ENCODE peak calls at places on chromosome 17, in seven cellular contexts. M, W, J, P, T, O and Y are unnamed samples.

GRCh38 chr17:8489841-8490240 is 54.2 kb downstream of the NDEL1 start:
- DNase-seq in P (no peak), J (no peak), M (no peak), O (no peak), W (no peak), T (no peak), Y (no peak)

GRCh38 chr17:51819341-51819740 is 339.2 kb downstream of the CA10 start:
- DNase-seq in J (no peak), W (no peak), T (no peak), O (no peak), P (no peak), M (no peak), Y (no peak)

GRCh38 chr17:51486091-51486490 is 225.7 kb downstream of the UTP18 start:
- DNase-seq in M (no peak), P (no peak), T (no peak), O (no peak), J (no peak), W (no peak), Y (no peak)

GRCh38 chr17:61567045-61567802 is 23.8 kb downstream of the NACA2 start:
- DNase-seq in J (no peak), T (no peak), W (no peak), P (no peak), M (no peak), O (no peak), Y (no peak)

GRCh38 chr17:48611681-48612455 is 1.1 kb upstream of the HOXB7 start:
- DNase-seq in T (peak), P (no peak), J (no peak), W (no peak), M (no peak), O (no peak), Y (no peak)

GRCh38 chr17:49787932-49788442 is 494 bp upstream of the KAT7 start:
- DNase-seq in P (no peak), T (peak), W (no peak), O (no peak), J (no peak), M (no peak), Y (no peak)

GRCh38 chr17:11705111-11705510 is 106.8 kb downstream of the DNAH9 start:
- DNase-seq in P (no peak), M (no peak), T (peak), W (no peak), O (no peak), J (no peak), Y (no peak)

GRCh38 chr17:36550491-36551417 is 6.0 kb downstream of the GGNBP2 start:
- DNase-seq in W (no peak), M (no peak), P (no peak), T (no peak), O (no peak), J (no peak), Y (no peak)

GRCh38 chr17:65662166-65662565 is 100.7 kb upstream of the AXIN2 start:
- DNase-seq in J (no peak), T (no peak), P (no peak), M (no peak), W (no peak), O (no peak), Y (no peak)

GRCh38 chr17:50660042-50660886 is 25.6 kb downstream of the ABCC3 start:
- DNase-seq in J (no peak), O (no peak), M (no peak), W (no peak), P (no peak), T (peak), Y (no peak)

GRCh38 chr17:18921912-18922451 is 30.0 kb upstream of the SLC5A10 start:
- DNase-seq in J (no peak), P (no peak), O (no peak), W (no peak), T (peak), M (no peak), Y (peak)

GRCh38 chr17:14664511-14664910 is 363.6 kb downstream of the HS3ST3B1 start:
- DNase-seq in O (no peak), M (no peak), J (no peak), P (no peak), T (no peak), W (no peak), Y (no peak)

GRCh38 chr17:15944720-15945492 is at the start of gene ADORA2B:
- DNase-seq in J (peak), M (no peak), T (peak), P (peak), W (no peak), O (no peak), Y (peak)

DNA sequence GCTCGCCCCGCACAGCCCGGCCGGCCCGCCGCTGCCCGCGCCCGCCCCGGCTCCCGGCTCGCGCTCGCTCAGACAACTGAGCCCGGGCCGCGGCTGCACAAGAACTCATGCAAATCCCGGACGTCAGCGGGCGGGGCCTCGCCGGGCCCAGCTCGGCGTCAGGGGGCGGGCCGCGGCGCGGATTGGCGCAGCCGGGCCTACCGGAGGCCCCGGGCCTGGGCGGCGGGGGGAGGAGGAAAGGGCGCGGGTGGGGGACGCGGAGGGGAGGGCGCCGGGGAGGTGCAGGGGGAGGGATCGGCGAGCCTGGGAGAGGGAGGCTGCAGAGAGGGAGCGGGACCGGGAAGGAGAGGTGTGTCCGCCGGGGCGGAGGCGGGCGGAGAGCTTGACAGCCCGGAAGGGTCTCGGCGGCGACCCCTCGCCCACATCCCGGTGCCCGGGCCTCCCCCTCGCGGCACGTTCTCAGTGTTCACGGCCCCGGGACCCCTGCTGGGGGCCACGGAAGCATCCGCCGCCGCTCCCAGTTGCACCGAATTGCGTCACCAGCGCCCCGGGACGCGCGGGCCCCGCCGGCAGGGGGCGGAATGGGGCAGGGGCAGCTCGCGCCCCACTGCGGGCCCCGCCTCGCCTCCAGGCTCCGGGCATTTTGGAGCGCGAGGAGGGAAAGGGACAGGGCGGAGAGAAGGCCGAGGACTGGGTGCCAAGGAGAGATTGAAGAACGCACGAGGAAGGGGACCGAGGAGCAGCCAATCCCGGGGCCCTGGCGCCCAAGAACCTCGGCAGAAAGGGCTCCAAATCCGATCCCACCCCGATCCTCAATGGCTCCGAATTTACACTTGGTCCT is at the start of gene CBX4:
- DNase-seq in W (peak), M (peak), T (peak), J (peak), O (peak), P (peak), Y (peak)
- TF ChIP-seq POLR2A in W (peak), M (peak), T (peak), J (no peak), O (peak), P (peak), Y (peak)

DNA sequence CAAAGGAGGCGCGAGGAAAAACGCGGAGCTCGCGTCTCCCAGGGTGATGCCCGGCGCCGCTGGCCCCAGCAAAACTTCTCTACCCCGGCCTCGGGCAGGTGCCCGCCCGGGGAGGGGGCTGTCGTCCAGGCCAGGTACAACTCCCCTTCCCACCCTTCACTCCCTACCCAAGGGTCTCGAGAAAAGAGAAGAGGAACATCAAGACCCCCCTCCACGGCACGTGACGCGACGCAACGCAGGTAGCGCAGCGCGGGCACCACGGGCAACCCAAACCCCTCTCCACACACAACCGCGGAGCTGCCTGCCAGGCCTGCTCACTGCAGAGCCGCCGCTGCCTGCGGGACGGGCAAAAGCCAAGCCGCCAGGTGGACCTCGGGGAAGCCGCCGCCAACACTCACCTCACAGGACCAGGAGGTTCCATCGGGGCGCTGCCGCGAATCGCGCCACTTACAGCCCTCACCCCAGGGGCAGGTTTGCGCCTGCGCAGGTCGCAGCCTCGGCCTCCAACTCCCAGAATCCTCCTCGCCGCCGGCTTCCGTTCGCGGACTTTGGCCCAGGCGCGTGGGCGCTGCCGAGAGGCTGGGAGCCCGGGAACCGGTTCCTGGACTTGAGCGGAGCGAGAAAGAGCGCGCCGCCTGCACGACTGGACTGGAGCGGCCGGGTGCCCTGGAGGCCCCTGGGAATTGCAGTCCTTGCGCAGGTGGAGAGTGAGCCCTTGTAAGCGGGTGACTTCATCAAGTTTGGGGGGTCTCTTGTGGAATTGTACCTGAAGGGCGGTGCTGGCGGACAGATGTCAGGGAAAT is at the start of gene ZNF232:
- DNase-seq in W (peak), P (peak), M (peak), T (peak), O (peak), J (peak), Y (peak)
- TF ChIP-seq POLR2A in W (peak), P (peak), M (peak), T (peak), O (peak), J (no peak), Y (peak)

GRCh38 chr17:60135160-60135950 is 14.4 kb upstream of the CA4 start:
- DNase-seq in T (peak), M (peak), J (peak), O (peak), P (no peak), W (peak), Y (peak)
- TF ChIP-seq POLR2A in T (peak), M (peak), J (no peak), O (no peak), P (no peak), W (no peak), Y (peak)

DNA sequence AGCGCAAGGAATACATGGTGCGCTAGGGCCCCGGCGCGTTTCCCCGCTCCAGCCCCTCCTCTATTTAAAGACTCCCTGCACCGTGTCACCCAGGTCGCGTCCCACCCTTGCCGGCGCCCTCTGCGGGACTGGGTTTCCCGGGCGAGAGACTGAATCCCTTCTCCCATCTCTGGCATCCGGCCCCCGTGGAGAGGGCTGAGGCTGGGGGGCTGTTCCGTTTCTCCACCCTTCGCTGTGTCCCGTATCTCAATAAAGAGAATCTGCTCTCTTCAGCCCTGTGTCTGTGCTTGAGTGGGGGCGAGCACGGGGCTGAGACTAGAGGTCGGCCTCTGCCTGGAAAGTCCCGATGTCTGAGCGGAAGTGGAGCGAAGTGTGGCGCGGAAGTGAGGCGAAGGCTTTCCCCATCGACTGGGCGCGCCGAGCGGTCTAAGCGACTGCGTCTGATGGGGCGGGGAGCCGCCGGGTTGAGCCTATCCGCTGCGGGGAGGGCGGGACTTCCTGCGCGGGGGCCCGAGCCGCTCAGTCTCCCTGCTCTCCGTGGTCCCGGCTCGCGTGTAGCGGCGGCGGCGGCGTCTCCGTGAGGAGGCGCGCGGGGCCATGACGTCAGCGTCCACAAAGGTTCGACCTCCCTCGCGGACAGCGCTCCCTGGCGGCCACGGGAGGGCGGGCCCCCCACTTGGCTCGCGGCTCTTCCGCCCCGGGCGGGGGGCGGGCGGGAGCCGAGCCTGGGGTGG is 2.0 kb downstream of the RNASEK start:
- DNase-seq in J (peak), W (peak), M (peak), T (peak), P (peak), O (peak), Y (peak)
- TF ChIP-seq POLR2A in J (no peak), W (peak), M (peak), T (peak), P (peak), O (peak), Y (peak)

DNA sequence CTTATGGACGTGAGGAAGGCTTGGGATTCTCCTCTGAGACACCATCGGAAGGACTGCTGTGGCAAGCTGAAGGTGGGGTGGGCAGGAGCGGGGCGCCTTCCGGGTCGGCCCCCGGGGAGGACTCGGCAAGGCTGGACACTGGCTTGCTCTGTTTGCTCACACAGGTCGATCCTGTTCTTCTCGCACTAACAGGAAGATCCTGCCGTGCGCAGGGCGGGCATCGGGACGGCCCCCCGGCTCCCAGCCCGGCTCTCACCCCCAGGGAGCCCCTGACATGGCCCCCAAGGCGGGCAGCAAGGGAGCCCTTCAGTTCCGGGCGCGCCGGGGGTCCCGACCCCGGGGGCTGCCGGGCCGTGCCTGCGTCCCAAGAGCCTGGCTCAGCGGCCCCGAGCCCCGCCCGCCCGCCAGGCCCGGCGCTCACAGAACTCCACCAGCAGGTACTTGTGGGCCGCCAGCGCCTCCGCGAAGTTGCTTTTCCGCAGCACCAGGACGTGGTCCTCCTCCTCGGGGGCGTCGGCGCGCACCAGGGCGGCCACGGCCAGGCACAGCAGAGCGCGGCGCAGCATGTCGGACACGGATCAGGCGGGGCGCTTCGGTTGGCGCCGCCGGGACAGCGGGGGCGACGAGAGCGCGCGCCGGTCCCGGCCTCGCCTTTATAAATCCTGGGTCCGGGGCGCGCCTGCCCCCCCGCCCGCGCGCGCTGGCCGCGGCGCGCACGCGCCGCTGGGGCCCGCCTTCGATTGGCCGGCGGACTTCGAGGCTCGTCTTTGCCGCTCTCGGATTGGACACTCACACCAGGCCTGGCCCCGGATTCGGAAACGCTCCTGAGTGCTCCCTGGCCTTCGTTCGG is at the start of gene P4HB:
- DNase-seq in O (no peak), J (no peak), P (no peak), W (no peak), T (peak), M (no peak), Y (no peak)
- TF ChIP-seq POLR2A in O (peak), J (no peak), P (peak), W (no peak), T (peak), M (peak), Y (peak)

DNA sequence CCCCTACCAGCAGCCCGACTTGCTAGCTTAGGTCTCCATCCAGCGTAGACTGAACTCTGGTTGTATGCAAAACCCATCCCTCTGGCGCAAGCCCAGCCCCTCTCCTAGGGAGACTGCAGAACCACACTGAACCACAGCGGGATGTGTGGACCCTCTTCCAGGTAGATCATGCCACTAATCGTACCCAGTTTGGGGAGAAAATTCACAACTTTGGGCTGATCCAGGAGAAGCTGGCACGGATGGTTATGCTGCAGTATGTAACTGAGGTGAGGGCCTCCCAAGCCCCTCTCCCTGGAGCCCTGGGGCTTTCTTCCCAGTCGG is 3.2 kb downstream of the ACADVL start:
- DNase-seq in W (no peak), J (no peak), P (no peak), M (no peak), T (no peak), O (no peak), Y (no peak)
- TF ChIP-seq POLR2A in W (no peak), J (no peak), P (no peak), M (no peak), T (no peak), O (no peak), Y (peak)